ENCODE peak calls at places on chromosomes 6 and 20, in eight cellular contexts. J is fibroblast of lung, O is PC-9, W is Calu3, G is psoas muscle, P is lower lobe of right lung, Q is progenitor cell of endocrine pancreas, Y is brain microvascular endothelial cell. Z is an unnamed sample.

GRCh38 chr20:1900321-1900791 is 5.1 kb downstream of the SIRPA start:
- DNase-seq in J (peak), O (peak), W (peak), G (peak), P (no peak), Q (peak), Y (peak), Z (peak)

GRCh38 chr20:46344488-46345162 is 36.3 kb upstream of the CDH22 start:
- DNase-seq in J (no peak), O (no peak), W (no peak), G (no peak), P (no peak), Q (no peak), Y (no peak), Z (no peak)

GRCh38 chr6:111691345-111692225 is 85.9 kb upstream of the TRAF3IP2 start:
- DNase-seq in J (no peak), O (no peak), W (no peak), G (no peak), P (no peak), Q (no peak), Y (no peak), Z (peak)

GRCh38 chr6:39642300-39642699 is 82.9 kb downstream of the KIF6 start:
- DNase-seq in J (no peak), O (no peak), W (no peak), G (no peak), P (no peak), Q (no peak), Y (no peak), Z (no peak)

GRCh38 chr6:130978660-130979396 is 84.2 kb downstream of the EPB41L2 start:
- DNase-seq in J (no peak), O (no peak), W (no peak), G (no peak), P (no peak), Q (no peak), Y (no peak), Z (no peak)

GRCh38 chr6:167797079-167797870 is 29.4 kb upstream of the AFDN start:
- DNase-seq in J (no peak), O (peak), W (no peak), G (no peak), P (no peak), Q (no peak), Y (no peak), Z (no peak)

GRCh38 chr20:33646191-33646590 is 15.9 kb upstream of the C20orf144 start:
- DNase-seq in J (no peak), O (no peak), W (no peak), G (no peak), P (no peak), Q (no peak), Y (no peak), Z (no peak)

GRCh38 chr20:61391812-61392520 is 139.9 kb downstream of the CDH4 start:
- DNase-seq in J (peak), O (no peak), W (no peak), G (no peak), P (no peak), Q (no peak), Y (no peak), Z (no peak)

GRCh38 chr20:50735813-50736212 is 4.4 kb downstream of the PARD6B start:
- DNase-seq in J (no peak), O (no peak), W (no peak), G (no peak), P (no peak), Q (no peak), Y (no peak), Z (no peak)

GRCh38 chr6:138403324-138403800 is 661 bp upstream of the HEBP2 start:
- DNase-seq in J (no peak), O (peak), W (peak), G (peak), P (peak), Q (peak), Y (no peak), Z (peak)

GRCh38 chr20:50826121-50826520 is 31.3 kb downstream of the BCAS4 start:
- DNase-seq in J (no peak), O (no peak), W (no peak), G (no peak), P (no peak), Q (no peak), Y (no peak), Z (peak)

GRCh38 chr6:24861934-24862333 is 63.2 kb upstream of the ARMH2 start:
- DNase-seq in J (no peak), O (no peak), W (no peak), G (no peak), P (no peak), Q (no peak), Y (no peak), Z (no peak)

GRCh38 chr20:38888059-38888831 is 38.0 kb upstream of the FAM83D start:
- DNase-seq in J (no peak), O (no peak), W (no peak), G (no peak), P (no peak), Q (no peak), Y (no peak), Z (no peak)

GRCh38 chr6:44411141-44411540 is 23.6 kb downstream of the CDC5L start:
- DNase-seq in J (no peak), O (no peak), W (no peak), G (no peak), P (no peak), Q (no peak), Y (no peak), Z (peak)

GRCh38 chr6:32742374-32742773 is 1.2 kb downstream of the HLA-DQA2 start:
- DNase-seq in J (no peak), O (no peak), W (no peak), G (no peak), P (no peak), Q (no peak), Y (no peak), Z (no peak)

GRCh38 chr6:41160933-41161332 is 2.0 kb downstream of the TREM2 start:
- DNase-seq in J (no peak), O (no peak), W (no peak), G (no peak), P (no peak), Q (no peak), Y (no peak), Z (no peak)

GRCh38 chr6:63598251-63599036 is 26.2 kb downstream of the LOC128125822 start:
- DNase-seq in J (peak), O (peak), W (peak), G (peak), P (peak), Q (peak), Y (peak), Z (peak)

GRCh38 chr6:12766365-12766764 is 49.8 kb downstream of the PHACTR1 start:
- DNase-seq in J (no peak), O (no peak), W (no peak), G (no peak), P (no peak), Q (no peak), Y (no peak), Z (no peak)

GRCh38 chr6:7235712-7236311 is 77.2 kb downstream of the SSR1 start:
- DNase-seq in J (no peak), O (peak), W (peak), G (no peak), P (no peak), Q (no peak), Y (no peak), Z (no peak)

GRCh38 chr6:90167514-90168379 is 128.9 kb downstream of the BACH2 start:
- DNase-seq in J (no peak), O (no peak), W (no peak), G (no peak), P (no peak), Q (no peak), Y (no peak), Z (no peak)

GRCh38 chr20:9172908-9173307 is 104.0 kb downstream of the PLCB4 start:
- DNase-seq in J (peak), O (no peak), W (no peak), G (no peak), P (no peak), Q (no peak), Y (no peak), Z (peak)

GRCh38 chr6:15260099-15260821 is 14.4 kb downstream of the JARID2 start:
- DNase-seq in J (peak), O (no peak), W (no peak), G (no peak), P (no peak), Q (no peak), Y (no peak), Z (peak)

GRCh38 chr20:62354031-62354808 is 12.9 kb downstream of the LAMA5 start:
- DNase-seq in J (no peak), O (no peak), W (no peak), G (no peak), P (no peak), Q (no peak), Y (no peak), Z (no peak)

GRCh38 chr6:113767985-113768384 is 89.2 kb upstream of the MARCKS start:
- DNase-seq in J (no peak), O (no peak), W (no peak), G (no peak), P (no peak), Q (no peak), Y (no peak), Z (no peak)

GRCh38 chr6:38077488-38078015 is 258.0 kb downstream of the ZFAND3 start:
- DNase-seq in J (peak), O (no peak), W (no peak), G (no peak), P (no peak), Q (no peak), Y (no peak), Z (no peak)

GRCh38 chr6:138241893-138242292 is 23.6 kb upstream of the PBOV1 start:
- DNase-seq in J (no peak), O (no peak), W (no peak), G (no peak), P (no peak), Q (no peak), Y (no peak), Z (no peak)

GRCh38 chr6:24761193-24761835 is 13.4 kb upstream of the GMNN start:
- DNase-seq in J (no peak), O (no peak), W (peak), G (no peak), P (no peak), Q (no peak), Y (no peak), Z (no peak)

GRCh38 chr6:111759836-111760785 is 113.1 kb downstream of the FYN start:
- DNase-seq in J (peak), O (no peak), W (no peak), G (no peak), P (no peak), Q (no peak), Y (peak), Z (peak)

GRCh38 chr6:16196958-16197576 is 41.3 kb upstream of the GMPR start:
- DNase-seq in J (no peak), O (no peak), W (no peak), G (no peak), P (no peak), Q (no peak), Y (no peak), Z (no peak)

GRCh38 chr6:61711849-61712248 is 574.2 kb downstream of the KHDRBS2 start:
- DNase-seq in J (no peak), O (no peak), W (no peak), G (no peak), P (no peak), Q (no peak), Y (no peak), Z (no peak)

GRCh38 chr6:30842754-30843610 is 41.3 kb upstream of the DDR1 start:
- DNase-seq in J (peak), O (no peak), W (no peak), G (no peak), P (no peak), Q (no peak), Y (no peak), Z (no peak)

GRCh38 chr6:98833101-98834059 is 994 bp upstream of the POU3F2 start:
- DNase-seq in J (peak), O (no peak), W (peak), G (no peak), P (peak), Q (no peak), Y (no peak), Z (peak)

GRCh38 chr6:82882363-82883033 is 183.1 kb downstream of the UBE3D start:
- DNase-seq in J (no peak), O (no peak), W (no peak), G (no peak), P (no peak), Q (no peak), Y (no peak), Z (no peak)

GRCh38 chr6:33856655-33857054 is 52.9 kb upstream of the MLN start:
- DNase-seq in J (no peak), O (no peak), W (no peak), G (no peak), P (no peak), Q (no peak), Y (no peak), Z (no peak)

GRCh38 chr20:36744764-36745191 is 1.1 kb downstream of the NDRG3 start:
- DNase-seq in J (peak), O (peak), W (peak), G (peak), P (no peak), Q (no peak), Y (peak), Z (peak)

GRCh38 chr20:63177134-63177784 is 38.7 kb downstream of the YTHDF1 start:
- DNase-seq in J (no peak), O (no peak), W (no peak), G (no peak), P (no peak), Q (no peak), Y (no peak), Z (peak)

GRCh38 chr6:118377711-118378414 is 170.2 kb upstream of the PLN start:
- DNase-seq in J (no peak), O (no peak), W (no peak), G (peak), P (peak), Q (no peak), Y (no peak), Z (no peak)

GRCh38 chr6:161303628-161304340 is 29.9 kb upstream of the AGPAT4 start:
- DNase-seq in J (peak), O (no peak), W (no peak), G (no peak), P (no peak), Q (no peak), Y (peak), Z (peak)

GRCh38 chr6:126377594-126378153 is 37.8 kb downstream of the CENPW start:
- DNase-seq in J (no peak), O (no peak), W (no peak), G (no peak), P (no peak), Q (no peak), Y (no peak), Z (no peak)
- TF ChIP-seq CTCF in J (no peak), O (no peak), W (no peak), G (no peak), P (no peak), Q (no peak), Y (no peak), Z (no peak)

GRCh38 chr20:21355981-21356380 is 41.3 kb downstream of the NKX2-4 start:
- DNase-seq in J (no peak), O (no peak), W (no peak), G (no peak), P (no peak), Q (no peak), Y (no peak), Z (no peak)
- TF ChIP-seq CTCF in J (no peak), O (no peak), W (no peak), G (no peak), P (no peak), Q (no peak), Y (no peak), Z (no peak)

DNA sequence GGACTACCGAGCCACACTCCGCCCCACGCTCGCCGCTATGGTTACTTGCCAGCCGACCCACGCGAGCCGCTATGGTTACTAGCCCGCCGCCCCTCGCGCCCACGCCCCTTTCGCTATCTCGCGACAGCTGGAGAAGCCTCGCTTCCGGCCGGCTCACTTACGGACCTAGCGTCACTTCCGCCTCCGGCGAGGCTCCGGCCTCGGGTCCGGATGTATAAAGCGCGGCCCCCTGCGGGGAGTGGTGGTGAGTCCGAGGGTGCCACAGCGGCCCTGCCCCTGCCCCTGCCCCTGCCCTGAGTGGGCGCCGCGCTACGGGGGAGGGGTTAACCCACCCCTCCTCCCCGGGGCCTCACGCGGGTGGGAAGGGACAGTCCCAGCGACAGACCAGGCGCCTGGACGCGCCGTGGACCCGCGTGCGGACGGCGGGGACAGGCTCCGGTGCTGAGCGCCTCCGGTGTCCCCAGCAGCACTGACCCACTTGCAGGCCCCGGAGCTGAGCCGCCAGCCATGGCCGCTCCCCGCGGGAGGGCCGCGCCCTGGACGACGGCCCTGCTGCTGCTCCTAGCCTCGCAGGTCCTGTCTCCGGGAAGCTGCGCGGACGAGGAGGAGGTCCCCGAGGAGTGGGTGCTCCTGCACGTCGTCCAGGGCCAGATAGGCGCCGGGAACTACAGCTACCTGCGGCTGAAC is at the start of the genes C6orf120 and WDR27:
- DNase-seq in J (peak), O (peak), W (peak), G (peak), P (peak), Q (peak), Y (peak), Z (peak)
- TF ChIP-seq CTCF in J (no peak), O (no peak), W (no peak), G (no peak), P (no peak), Q (peak), Y (no peak), Z (no peak)

DNA sequence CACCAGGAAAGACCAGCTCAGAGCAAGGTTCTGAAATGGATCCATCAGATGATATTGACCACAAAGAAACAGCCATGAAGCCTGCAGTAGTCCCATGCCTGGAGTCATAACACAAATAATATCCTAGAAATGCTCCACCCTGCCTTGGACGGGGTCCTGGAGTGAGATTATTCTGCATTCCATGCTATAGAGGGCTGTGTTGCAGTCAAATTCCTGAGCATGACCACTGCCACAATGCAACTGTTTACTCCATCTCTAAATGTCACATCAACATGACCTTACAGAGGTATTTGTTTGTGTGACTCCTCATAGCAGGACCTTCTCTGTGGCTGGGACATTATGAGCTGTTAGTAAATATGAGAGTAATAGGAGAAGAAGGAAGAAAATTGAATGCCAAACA is 257.5 kb upstream of the TCF21 start:
- DNase-seq in J (peak), O (peak), W (peak), G (no peak), P (no peak), Q (no peak), Y (peak), Z (peak)
- TF ChIP-seq CTCF in J (peak), O (no peak), W (no peak), G (no peak), P (no peak), Q (no peak), Y (peak), Z (peak)